ENCODE peak calls at places on chromosomes 2 and 18, in four cellular contexts. L, C, J and R are unnamed samples.

GRCh38 chr2:227388537-227389011 is 825 bp upstream of the SCYGR1 start:
- DNase-seq in J (no peak), L (peak; percentile 99), C (peak; percentile 63), R (no peak)

GRCh38 chr2:27736031-27736889 is 35.3 kb upstream of the MRPL33 start:
- DNase-seq in L (no peak), C (no peak), J (no peak), R (no peak)

GRCh38 chr2:102051659-102052366 is 60.1 kb downstream of the IL1R2 start:
- DNase-seq in J (no peak), L (peak; percentile 62), C (no peak), R (no peak)

GRCh38 chr2:61538920-61539559 is 884 bp upstream of the XPO1 start:
- DNase-seq in L (peak; percentile 50), C (no peak), J (peak; percentile 64), R (no peak)

GRCh38 chr2:47904903-47905453 is 1.3 kb downstream of the FBXO11 start:
- DNase-seq in C (peak; percentile 17), L (peak; percentile 22), J (peak; percentile 50), R (no peak)

GRCh38 chr2:200099271-200099670 is 143.9 kb downstream of the MAIP1 start:
- DNase-seq in L (no peak), C (no peak), J (no peak), R (no peak)

GRCh38 chr2:7738596-7738995 is 821.4 kb downstream of the RNF144A start:
- DNase-seq in L (no peak), C (no peak), J (no peak), R (no peak)

GRCh38 chr18:40983835-40984234 is 971.2 kb upstream of the PIK3C3 start:
- DNase-seq in L (no peak), J (no peak), C (no peak), R (no peak)

GRCh38 chr18:32427084-32427933 is 43.4 kb downstream of the GAREM1 start:
- DNase-seq in C (no peak), J (no peak), L (peak; percentile 53), R (no peak)

GRCh38 chr18:74331404-74331803 is 15.8 kb downstream of the C18orf63 start:
- DNase-seq in L (peak; percentile 65), J (no peak), C (peak; percentile 4), R (no peak)

GRCh38 chr2:16102287-16102975 is 162.1 kb downstream of the MYCN start:
- DNase-seq in C (no peak), L (no peak), J (no peak), R (no peak)

GRCh38 chr2:157349949-157350510 is 24.4 kb upstream of the ERMN start:
- DNase-seq in C (no peak), L (peak; percentile 67), J (no peak), R (no peak)

GRCh38 chr2:94993176-94994062 is 32.1 kb upstream of the MAL start:
- DNase-seq in C (no peak), J (no peak), L (no peak), R (no peak)

GRCh38 chr2:198852248-198852647 is 605.5 kb downstream of the SATB2 start:
- DNase-seq in J (no peak), L (no peak), C (no peak), R (no peak)

GRCh38 chr2:20447437-20448245 is 767 bp downstream of the RHOB start:
- DNase-seq in C (no peak), J (no peak), L (peak; percentile 55), R (peak; percentile 23)

GRCh38 chr2:24160761-24161160 is 14.1 kb upstream of the FAM228A start:
- DNase-seq in C (no peak), J (no peak), L (no peak), R (no peak)

GRCh38 chr18:9876867-9877654 is 8.7 kb upstream of the TXNDC2 start:
- DNase-seq in J (no peak), C (peak; percentile 35), L (peak; percentile 92), R (no peak)

GRCh38 chr18:14912967-14913366 is 165.0 kb downstream of the ANKRD30B start:
- DNase-seq in L (no peak), C (no peak), J (no peak), R (no peak)

GRCh38 chr18:13474907-13475306 is 251.5 kb downstream of the FAM210A start:
- DNase-seq in L (no peak), C (no peak), J (no peak), R (no peak)

GRCh38 chr2:237827421-237827987 is 28.9 kb downstream of the RBM44 start:
- DNase-seq in J (no peak), C (no peak), L (no peak), R (no peak)

GRCh38 chr2:237424544-237424943 is 10.6 kb upstream of the COL6A3 start:
- DNase-seq in J (no peak), L (no peak), C (no peak), R (no peak)

GRCh38 chr2:46025081-46025480 is 272.1 kb upstream of the EPAS1 start:
- DNase-seq in J (no peak), C (no peak), L (no peak), R (no peak)

GRCh38 chr2:159891917-159892691 is 94.1 kb upstream of the CD302 start:
- DNase-seq in J (no peak), L (peak; percentile 83), C (peak; percentile 28), R (no peak)

GRCh38 chr2:171895781-171896180 is 1.7 kb upstream of the SLC25A12 start:
- DNase-seq in J (no peak), C (no peak), L (no peak), R (no peak)

GRCh38 chr2:213065583-213066444 is 85.6 kb downstream of the IKZF2 start:
- DNase-seq in C (no peak), J (peak; percentile 26), L (peak; percentile 64), R (no peak)

GRCh38 chr2:40746150-40746549 is 294.3 kb upstream of the SLC8A1 start:
- DNase-seq in J (no peak), L (no peak), C (peak; percentile 6), R (no peak)

GRCh38 chr2:98518106-98518505 is 73.4 kb downstream of the INPP4A start:
- DNase-seq in L (no peak), J (peak; percentile 69), C (no peak), R (no peak)

GRCh38 chr2:12732663-12733062 is 15.9 kb downstream of the TRIB2 start:
- DNase-seq in C (no peak), L (no peak), J (no peak), R (no peak)

GRCh38 chr2:62806231-62806630 is 100.7 kb downstream of the EHBP1 start:
- DNase-seq in C (no peak), J (no peak), L (peak; percentile 68), R (no peak)

GRCh38 chr2:170953976-170954375 is 24.9 kb downstream of the GORASP2 start:
- DNase-seq in C (no peak), L (peak; percentile 25), J (no peak), R (no peak)

GRCh38 chr18:12774982-12775381 is 72.1 kb downstream of the PSMG2 start:
- DNase-seq in J (peak; percentile 44), L (no peak), C (no peak), R (no peak)

GRCh38 chr2:200810252-200810650 is 1.5 kb upstream of the BZW1 start:
- DNase-seq in L (peak; percentile 83), C (peak; percentile 9), J (no peak), R (no peak)

GRCh38 chr2:166088634-166089033 is 39.2 kb downstream of the SCN1A start:
- DNase-seq in L (peak; percentile 97), C (no peak), J (no peak), R (no peak)

GRCh38 chr2:11248-11941 is 34.9 kb downstream of the FAM110C start:
- DNase-seq in J (peak; percentile 74), C (no peak), L (peak; percentile 63), R (no peak)
- TF ChIP-seq CTCF in J (peak; percentile 63), C (peak; percentile 26), L (peak; percentile 75), R (no peak)

GRCh38 chr2:1817256-1818127 is 73.2 kb upstream of the PXDN start:
- DNase-seq in L (peak; percentile 97), C (peak; percentile 85), J (peak; percentile 34), R (peak; percentile 45)
- TF ChIP-seq CTCF in L (peak; percentile 99), C (peak; percentile 90), J (peak; percentile 72), R (peak; percentile 86)

GRCh38 chr18:51447351-51447896 is 249.9 kb upstream of the MEX3C start:
- DNase-seq in J (no peak), C (no peak), L (no peak), R (no peak)
- TF ChIP-seq CTCF in J (no peak), C (no peak), L (no peak), R (no peak)

DNA sequence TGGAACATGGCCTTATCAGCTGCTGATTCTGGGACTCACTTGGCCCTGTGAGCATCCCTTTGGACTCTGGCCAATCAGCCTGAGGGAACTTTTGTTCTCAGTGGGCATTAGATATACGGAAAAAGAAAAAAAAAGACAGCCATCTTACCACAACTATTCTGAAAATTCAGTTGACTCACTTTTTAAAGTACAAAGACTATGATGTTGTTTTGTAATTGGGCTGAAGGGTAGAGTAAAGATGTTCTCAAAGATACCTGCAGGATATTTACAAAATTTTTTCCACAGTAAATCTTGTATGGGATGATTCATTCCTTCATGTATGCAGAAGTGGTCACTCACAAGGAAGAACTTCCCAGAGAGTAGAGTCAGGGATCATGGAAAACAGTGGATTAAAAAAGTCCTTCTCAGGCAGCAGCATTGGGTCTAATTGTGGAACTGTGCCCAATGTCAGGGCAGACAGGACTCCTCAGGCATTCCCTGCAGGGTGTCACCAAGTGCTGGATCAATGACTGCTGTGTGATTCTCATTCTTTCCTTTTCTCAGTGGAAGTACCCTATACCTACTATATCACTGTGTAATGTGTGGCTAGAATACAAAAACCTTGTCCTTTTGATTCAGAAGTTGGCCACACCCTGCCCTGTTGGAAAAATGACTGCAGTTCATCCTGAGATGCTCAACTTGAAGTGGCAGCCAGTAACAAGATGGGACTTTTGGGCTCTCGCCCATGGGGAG is 35.4 kb downstream of the SULT1C4 start:
- DNase-seq in C (peak; percentile 56), L (peak; percentile 87), J (no peak), R (no peak)
- TF ChIP-seq CTCF in C (no peak), L (no peak), J (no peak), R (no peak)

DNA sequence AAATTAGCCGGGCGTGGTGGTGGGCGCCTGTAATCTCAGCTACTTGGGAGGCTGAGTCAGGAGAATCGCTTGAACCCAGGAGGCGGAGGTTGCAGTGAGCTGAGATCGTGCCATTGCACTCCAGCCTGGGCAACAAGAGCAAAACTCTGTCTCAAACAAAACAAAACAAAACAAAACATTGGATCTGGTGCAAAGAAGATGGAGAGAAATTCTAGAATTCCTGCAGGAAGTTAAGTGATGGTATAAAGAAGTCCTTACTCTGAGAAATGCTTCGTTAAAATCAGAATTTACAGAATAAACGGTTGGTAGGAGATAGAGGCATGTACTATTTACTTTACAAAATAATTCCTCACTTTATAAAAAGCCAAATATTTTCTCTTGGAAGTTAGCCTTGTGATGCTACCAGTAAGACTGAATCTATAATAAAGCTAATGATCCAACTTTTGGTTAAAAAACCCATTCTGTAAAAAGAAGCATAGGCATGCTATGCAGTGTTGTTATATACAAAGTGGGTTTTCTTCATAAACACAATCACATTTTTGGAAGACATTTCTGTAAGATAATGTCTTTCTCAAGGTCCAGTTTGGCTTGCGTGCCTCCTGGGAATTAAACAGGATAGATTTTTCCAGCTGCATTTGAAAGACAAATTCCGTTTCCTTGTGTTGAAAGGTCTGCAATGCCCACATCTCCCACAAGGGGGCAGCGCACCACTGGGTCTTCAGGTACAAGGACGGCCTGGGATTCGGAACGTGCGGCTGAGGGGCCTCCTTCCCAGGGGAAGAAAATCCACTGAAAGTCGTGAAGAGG is 35.6 kb upstream of the PNO1 start:
- DNase-seq in C (peak; percentile 70), J (peak; percentile 72), L (peak; percentile 91), R (peak; percentile 69)
- TF ChIP-seq CTCF in C (peak; percentile 98), J (peak; percentile 99), L (peak; percentile 96), R (peak; percentile 100)

GRCh38 chr2:208179028-208179609 is 10.7 kb downstream of the C2orf80 start:
- DNase-seq in L (no peak), C (no peak), J (no peak), R (no peak)
- TF ChIP-seq CTCF in L (no peak), C (no peak), J (no peak), R (no peak)

GRCh38 chr2:215772634-215773563 is 240.5 kb downstream of the MREG start:
- DNase-seq in C (no peak), L (peak; percentile 59), J (no peak), R (no peak)
- TF ChIP-seq CTCF in C (no peak), L (no peak), J (no peak), R (no peak)